ENCODE peak calls at places on chromosomes 7 and 10, in nine cellular contexts. P is non-pigmented ciliary epithelial cell; V is NCI-H1092 treated with DMSO at 0.1 percent for 48 hours; G is CD4-positive, alpha-beta T cell; T is DMS153; O is stimulated activated CD4-positive, alpha-beta T cell treated with anti-CD3 and anti-CD28 coated beads, Interleukin-2, amount 100 ng/mL, for 48 hours; Y is KBM-7; E is chondrocyte; I is astrocyte of the spinal cord. S is an unnamed sample.
A peak's percentile ranks its signal among the peaks of the same experiment; 100 is the strongest.

GRCh38 chr10:78890506-78890905 is 178.3 kb upstream of the ZMIZ1 start:
- DNase-seq in P (no peak), Y (no peak), O (no peak), I (no peak), G (no peak), E (no peak), V (no peak), T (no peak), S (no peak)

GRCh38 chr7:157791261-157791660 is 454.5 kb downstream of the DNAJB6 start:
- DNase-seq in E (peak; percentile 89), Y (no peak), O (no peak), P (no peak), G (no peak), I (no peak), V (no peak), T (no peak), S (no peak)

GRCh38 chr10:34565934-34566333 is 249.2 kb downstream of the PARD3 start:
- DNase-seq in T (no peak), Y (no peak), P (no peak), V (no peak), I (peak; percentile 49), G (no peak), O (no peak), E (no peak), S (no peak)

GRCh38 chr7:33039257-33039904 is 23.2 kb downstream of the NT5C3A start:
- DNase-seq in O (no peak), T (no peak), Y (no peak), E (no peak), G (no peak), P (no peak), I (no peak), V (no peak), S (no peak)

GRCh38 chr10:11685787-11686218 is 56.4 kb upstream of the ECHDC3 start:
- DNase-seq in I (peak; percentile 59), V (peak; percentile 20), G (peak; percentile 67), P (no peak), T (no peak), O (no peak), Y (peak; percentile 98), E (peak; percentile 26), S (no peak)

GRCh38 chr10:86170255-86171153 is 196.1 kb downstream of the GRID1 start:
- DNase-seq in I (no peak), E (no peak), G (peak; percentile 19), V (no peak), P (no peak), Y (peak; percentile 97), O (no peak), T (no peak), S (no peak)

GRCh38 chr10:86300399-86300925 is 66.1 kb downstream of the GRID1 start:
- DNase-seq in T (no peak), O (no peak), E (peak; percentile 33), G (no peak), I (no peak), V (no peak), Y (no peak), P (no peak), S (no peak)

GRCh38 chr10:119539359-119539651 is 3.2 kb downstream of the RGS10 start:
- DNase-seq in P (no peak), V (no peak), T (no peak), Y (no peak), E (no peak), I (no peak), O (no peak), G (no peak), S (no peak)

GRCh38 chr10:14569274-14570060 is 205.2 kb downstream of the FAM107B start:
- DNase-seq in T (no peak), Y (no peak), P (no peak), I (no peak), O (no peak), G (peak; percentile 61), E (no peak), V (no peak), S (peak; percentile 48)

GRCh38 chr7:143372070-143372469 is 9.1 kb upstream of the ZYX start:
- DNase-seq in Y (peak; percentile 81), V (peak; percentile 56), E (no peak), O (peak; percentile 32), I (no peak), P (no peak), G (peak; percentile 66), T (no peak), S (no peak)

GRCh38 chr7:44232900-44233715 is 32.3 kb downstream of the YKT6 start:
- DNase-seq in Y (no peak), P (no peak), T (no peak), E (no peak), G (no peak), O (no peak), I (no peak), V (no peak), S (no peak)

GRCh38 chr7:45384499-45384898 is 189.7 kb upstream of the ADCY1 start:
- DNase-seq in E (no peak), I (peak; percentile 23), Y (no peak), T (no peak), P (peak; percentile 51), G (no peak), O (no peak), V (no peak), S (no peak)

GRCh38 chr7:54932818-54933543 is 85.8 kb upstream of the EGFR start:
- DNase-seq in E (no peak), G (no peak), O (no peak), Y (peak; percentile 2), V (peak; percentile 91), T (peak; percentile 82), I (peak; percentile 65), P (peak; percentile 22), S (peak; percentile 3)

GRCh38 chr7:44264221-44264956 is 61.0 kb downstream of the CAMK2B start:
- DNase-seq in O (no peak), P (no peak), I (no peak), T (peak; percentile 87), Y (no peak), E (no peak), V (peak; percentile 82), G (no peak), S (peak; percentile 98)

GRCh38 chr10:62779487-62780248 is 24.9 kb upstream of the ADO start:
- DNase-seq in V (no peak), O (peak; percentile 77), G (peak; percentile 61), Y (peak; percentile 30), E (no peak), I (no peak), P (no peak), T (no peak), S (no peak)

GRCh38 chr7:81937091-81937490 is 167.2 kb upstream of the HGF start:
- DNase-seq in V (no peak), O (no peak), E (no peak), I (no peak), G (no peak), P (no peak), T (no peak), Y (no peak), S (no peak)

GRCh38 chr7:144256112-144256511 is 8.5 kb downstream of the OR2A7 start:
- DNase-seq in T (no peak), I (no peak), V (no peak), Y (no peak), P (no peak), E (no peak), O (no peak), G (no peak), S (no peak)

GRCh38 chr7:81725003-81725402 is 44.8 kb downstream of the HGF start:
- DNase-seq in V (no peak), E (no peak), P (no peak), I (peak; percentile 24), G (no peak), O (no peak), Y (no peak), T (no peak), S (no peak)

GRCh38 chr10:9028211-9028610 is 973.7 kb downstream of the GATA3 start:
- DNase-seq in I (no peak), O (no peak), P (no peak), V (no peak), E (no peak), G (no peak), T (no peak), Y (no peak), S (no peak)

GRCh38 chr10:129764011-129764900 is 199.8 kb downstream of the EBF3 start:
- DNase-seq in T (no peak), E (peak; percentile 68), Y (no peak), P (no peak), G (peak; percentile 26), V (no peak), O (no peak), I (no peak), S (no peak)

GRCh38 chr7:82015751-82016150 is 245.9 kb upstream of the HGF start:
- DNase-seq in V (no peak), Y (peak; percentile 3), T (no peak), I (no peak), E (no peak), G (no peak), P (no peak), O (no peak), S (no peak)